ENCODE peak calls at places on chromosomes 1 and 21, in six cellular contexts. I, C, O, F, J and G are unnamed samples.

GRCh38 chr1:244792188-244792850 is 43.1 kb upstream of the COX20 start:
- DNase-seq in O (no peak), J (no peak), C (peak), I (no peak), F (no peak), G (no peak)

GRCh38 chr1:232622378-232622777 is 7.6 kb downstream of the SIPA1L2 start:
- DNase-seq in F (no peak), O (no peak), C (no peak), J (no peak), I (no peak), G (peak)

GRCh38 chr1:151710187-151710586 is 6.4 kb downstream of the CELF3 start:
- DNase-seq in J (peak), C (peak), O (no peak), I (no peak), F (no peak), G (no peak)

GRCh38 chr21:45624356-45624854 is 19.1 kb upstream of the PCBP3 start:
- DNase-seq in O (no peak), J (no peak), C (no peak), I (no peak), F (no peak), G (no peak)

GRCh38 chr1:214637722-214638473 is 34.9 kb downstream of the CENPF start:
- DNase-seq in I (no peak), J (peak), F (no peak), O (no peak), C (peak), G (no peak)

GRCh38 chr1:26066160-26066559 is 1.3 kb downstream of the TRIM63 start:
- DNase-seq in I (no peak), O (no peak), J (no peak), C (no peak), F (no peak), G (no peak)

GRCh38 chr1:10559386-10559785 is 84.6 kb downstream of the PEX14 start:
- DNase-seq in F (no peak), J (no peak), C (no peak), O (no peak), I (no peak), G (no peak)

GRCh38 chr1:86739901-86740507 is 35.6 kb downstream of the SH3GLB1 start:
- DNase-seq in F (no peak), J (peak), C (peak), I (no peak), O (no peak), G (no peak)

DNA sequence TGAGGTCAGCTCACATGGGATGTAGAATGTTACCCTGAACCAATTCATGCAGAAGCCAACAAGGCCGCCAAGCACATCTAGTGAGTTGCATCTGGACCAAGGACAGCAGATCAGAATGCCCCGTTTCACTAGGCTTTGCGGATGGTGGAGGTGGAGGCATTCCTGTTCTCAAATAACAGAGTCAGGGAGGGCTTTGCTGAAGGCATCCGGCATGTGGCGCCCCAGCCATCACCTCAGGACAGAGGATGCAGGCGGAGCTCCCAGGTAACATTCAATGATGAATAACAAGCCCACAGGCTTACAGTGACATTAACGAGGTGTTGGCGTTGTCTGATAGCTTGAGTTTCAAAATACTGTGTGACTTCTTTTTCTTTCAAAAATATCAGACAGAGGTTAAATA is 476.2 kb downstream of the CAMTA1 start:
- DNase-seq in J (no peak), F (no peak), I (no peak), O (no peak), C (no peak), G (no peak)
- TF ChIP-seq CTCF in J (no peak), F (no peak), I (no peak), O (no peak), C (no peak), G (no peak)

GRCh38 chr1:17372955-17373354 is 959 bp downstream of the PADI6 start:
- DNase-seq in C (no peak), J (no peak), O (no peak), I (no peak), F (no peak), G (no peak)
- TF ChIP-seq CTCF in C (no peak), J (no peak), O (no peak), I (no peak), F (no peak), G (no peak)

GRCh38 chr1:53062731-53063591 is 948 bp downstream of the PODN start:
- DNase-seq in F (no peak), I (no peak), J (no peak), C (no peak), O (peak), G (no peak)
- TF ChIP-seq CTCF in F (no peak), I (no peak), J (no peak), C (no peak), O (no peak), G (no peak)

GRCh38 chr1:209490013-209490412 is 93.5 kb upstream of the CAMK1G start:
- DNase-seq in I (no peak), J (peak), O (no peak), F (no peak), C (peak), G (no peak)
- TF ChIP-seq CTCF in I (peak), J (peak), O (no peak), F (no peak), C (peak), G (no peak)